ENCODE peak calls at places on chromosomes 2 and 18, in nine cellular contexts. One of them, this sample, is unnamed.
A peak's percentile ranks its signal among the peaks of the same experiment; 100 is the strongest.

GRCh38 chr2:2613279-2614199 is 282.5 kb upstream of the MYT1L start:
- DNase-seq in stomach: peak; percentile 79
- DNase-seq in transverse colon: peak; percentile 79
- DNase-seq in body of pancreas: peak; percentile 95
- DNase-seq in IMR-90: peak; percentile 62
- DNase-seq in heart left ventricle: peak; percentile 94
- DNase-seq in sigmoid colon: peak; percentile 96
- DNase-seq in upper lobe of left lung: peak; percentile 90
- DNase-seq in ovary: peak; percentile 88
- DNase-seq in this sample: peak; percentile 74

GRCh38 chr2:172856561-172856960 is 120.9 kb downstream of the RAPGEF4 start:
- DNase-seq in stomach: no peak
- DNase-seq in transverse colon: no peak
- DNase-seq in body of pancreas: no peak
- DNase-seq in IMR-90: no peak
- DNase-seq in heart left ventricle: no peak
- DNase-seq in sigmoid colon: no peak
- DNase-seq in upper lobe of left lung: no peak
- DNase-seq in ovary: no peak
- DNase-seq in this sample: no peak

GRCh38 chr18:58792086-58792485 is 72.6 kb upstream of the ZNF532 start:
- DNase-seq in stomach: peak; percentile 33
- DNase-seq in transverse colon: peak; percentile 31
- DNase-seq in body of pancreas: no peak
- DNase-seq in IMR-90: no peak
- DNase-seq in heart left ventricle: no peak
- DNase-seq in sigmoid colon: no peak
- DNase-seq in upper lobe of left lung: no peak
- DNase-seq in ovary: no peak
- DNase-seq in this sample: no peak

GRCh38 chr2:63614983-63615945 is 26.5 kb downstream of the MDH1 start:
- DNase-seq in stomach: no peak
- DNase-seq in transverse colon: no peak
- DNase-seq in body of pancreas: no peak
- DNase-seq in IMR-90: peak; percentile 55
- DNase-seq in heart left ventricle: no peak
- DNase-seq in sigmoid colon: no peak
- DNase-seq in upper lobe of left lung: no peak
- DNase-seq in ovary: no peak
- DNase-seq in this sample: no peak

GRCh38 chr2:98468621-98469236 is 24.1 kb downstream of the INPP4A start:
- DNase-seq in stomach: no peak
- DNase-seq in transverse colon: no peak
- DNase-seq in body of pancreas: no peak
- DNase-seq in IMR-90: peak; percentile 65
- DNase-seq in heart left ventricle: no peak
- DNase-seq in sigmoid colon: peak; percentile 46
- DNase-seq in upper lobe of left lung: no peak
- DNase-seq in ovary: no peak
- DNase-seq in this sample: no peak

GRCh38 chr2:46848446-46848845 is 67.2 kb downstream of the MCFD2 start:
- DNase-seq in stomach: no peak
- DNase-seq in transverse colon: no peak
- DNase-seq in body of pancreas: no peak
- DNase-seq in IMR-90: no peak
- DNase-seq in heart left ventricle: peak; percentile 53
- DNase-seq in sigmoid colon: peak; percentile 92
- DNase-seq in upper lobe of left lung: no peak
- DNase-seq in ovary: peak; percentile 45
- DNase-seq in this sample: peak; percentile 78

GRCh38 chr18:3540805-3541548 is 91.0 kb downstream of the TGIF1 start:
- DNase-seq in stomach: no peak
- DNase-seq in transverse colon: peak; percentile 24
- DNase-seq in body of pancreas: peak; percentile 23
- DNase-seq in IMR-90: no peak
- DNase-seq in heart left ventricle: no peak
- DNase-seq in sigmoid colon: no peak
- DNase-seq in upper lobe of left lung: no peak
- DNase-seq in ovary: no peak
- DNase-seq in this sample: no peak

GRCh38 chr2:130824492-130825061 is 12.1 kb upstream of the ARHGEF4 start:
- DNase-seq in stomach: no peak
- DNase-seq in transverse colon: no peak
- DNase-seq in body of pancreas: no peak
- DNase-seq in IMR-90: peak; percentile 99
- DNase-seq in heart left ventricle: no peak
- DNase-seq in sigmoid colon: no peak
- DNase-seq in upper lobe of left lung: no peak
- DNase-seq in ovary: no peak
- DNase-seq in this sample: no peak

GRCh38 chr2:115083216-115083615 is 640.8 kb downstream of the DPP10 start:
- DNase-seq in stomach: no peak
- DNase-seq in transverse colon: no peak
- DNase-seq in body of pancreas: no peak
- DNase-seq in IMR-90: no peak
- DNase-seq in heart left ventricle: no peak
- DNase-seq in sigmoid colon: no peak
- DNase-seq in upper lobe of left lung: no peak
- DNase-seq in ovary: no peak
- DNase-seq in this sample: no peak

GRCh38 chr18:41975287-41975683 is 20.3 kb downstream of the PIK3C3 start:
- DNase-seq in stomach: no peak
- DNase-seq in transverse colon: no peak
- DNase-seq in body of pancreas: no peak
- DNase-seq in IMR-90: no peak
- DNase-seq in heart left ventricle: no peak
- DNase-seq in sigmoid colon: no peak
- DNase-seq in upper lobe of left lung: no peak
- DNase-seq in ovary: no peak
- DNase-seq in this sample: no peak

GRCh38 chr2:122167561-122167960 is 412.1 kb downstream of the TSN start:
- DNase-seq in stomach: no peak
- DNase-seq in transverse colon: no peak
- DNase-seq in body of pancreas: no peak
- DNase-seq in IMR-90: no peak
- DNase-seq in heart left ventricle: no peak
- DNase-seq in sigmoid colon: no peak
- DNase-seq in upper lobe of left lung: no peak
- DNase-seq in ovary: no peak
- DNase-seq in this sample: no peak

GRCh38 chr2:654896-655295 is 22.3 kb downstream of the TMEM18 start:
- DNase-seq in stomach: no peak
- DNase-seq in transverse colon: no peak
- DNase-seq in body of pancreas: no peak
- DNase-seq in IMR-90: no peak
- DNase-seq in heart left ventricle: no peak
- DNase-seq in sigmoid colon: no peak
- DNase-seq in upper lobe of left lung: no peak
- DNase-seq in ovary: no peak
- DNase-seq in this sample: no peak

GRCh38 chr2:146964494-146964893 is 880.3 kb upstream of the ACVR2A start:
- DNase-seq in stomach: no peak
- DNase-seq in transverse colon: no peak
- DNase-seq in body of pancreas: no peak
- DNase-seq in IMR-90: no peak
- DNase-seq in heart left ventricle: no peak
- DNase-seq in sigmoid colon: no peak
- DNase-seq in upper lobe of left lung: no peak
- DNase-seq in ovary: no peak
- DNase-seq in this sample: no peak

GRCh38 chr2:112646791-112647720 is 1.3 kb downstream of the SLC20A1 start:
- DNase-seq in stomach: no peak
- DNase-seq in transverse colon: no peak
- DNase-seq in body of pancreas: no peak
- DNase-seq in IMR-90: no peak
- DNase-seq in heart left ventricle: no peak
- DNase-seq in sigmoid colon: peak; percentile 33
- DNase-seq in upper lobe of left lung: no peak
- DNase-seq in ovary: no peak
- DNase-seq in this sample: no peak

GRCh38 chr18:2979027-2979570 is 33.8 kb downstream of the LPIN2 start:
- DNase-seq in stomach: no peak
- DNase-seq in transverse colon: no peak
- DNase-seq in body of pancreas: peak; percentile 68
- DNase-seq in IMR-90: peak; percentile 88
- DNase-seq in heart left ventricle: no peak
- DNase-seq in sigmoid colon: no peak
- DNase-seq in upper lobe of left lung: no peak
- DNase-seq in ovary: no peak
- DNase-seq in this sample: no peak

GRCh38 chr2:17539596-17539992 is 902 bp upstream of the VSNL1 start:
- DNase-seq in stomach: no peak
- DNase-seq in transverse colon: peak; percentile 63
- DNase-seq in body of pancreas: peak; percentile 70
- DNase-seq in IMR-90: no peak
- DNase-seq in heart left ventricle: peak; percentile 35
- DNase-seq in sigmoid colon: peak; percentile 66
- DNase-seq in upper lobe of left lung: no peak
- DNase-seq in ovary: peak; percentile 12
- DNase-seq in this sample: peak; percentile 15

GRCh38 chr2:69241039-69241586 is 145.9 kb downstream of the GFPT1 start:
- DNase-seq in stomach: no peak
- DNase-seq in transverse colon: no peak
- DNase-seq in body of pancreas: no peak
- DNase-seq in IMR-90: no peak
- DNase-seq in heart left ventricle: no peak
- DNase-seq in sigmoid colon: no peak
- DNase-seq in upper lobe of left lung: no peak
- DNase-seq in ovary: no peak
- DNase-seq in this sample: no peak

DNA sequence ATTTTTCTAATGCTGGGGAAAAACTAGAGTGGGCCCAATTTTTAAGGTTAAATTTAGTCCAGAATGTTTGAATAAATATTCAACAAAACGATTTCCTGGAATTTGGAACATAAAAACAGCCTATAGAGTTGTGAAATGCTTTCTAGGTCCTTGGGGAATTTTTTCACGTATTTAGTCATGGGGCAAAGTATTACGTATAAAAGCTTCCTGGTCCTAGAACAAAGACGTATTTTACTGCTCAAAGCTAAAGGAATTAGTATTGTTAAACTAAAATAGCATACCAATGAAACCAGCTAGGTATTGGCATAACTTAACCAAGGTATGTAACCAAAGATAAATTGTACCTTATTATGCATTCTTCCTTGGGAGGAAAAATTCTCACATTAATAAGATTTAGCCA is 1.6 kb downstream of the SESTD1 start:
- DNase-seq in stomach: no peak
- DNase-seq in transverse colon: no peak
- DNase-seq in body of pancreas: no peak
- DNase-seq in IMR-90: peak; percentile 74
- DNase-seq in heart left ventricle: no peak
- DNase-seq in sigmoid colon: no peak
- DNase-seq in upper lobe of left lung: no peak
- DNase-seq in ovary: no peak
- DNase-seq in this sample: no peak
- H3K4me3 ChIP-seq in stomach: peak overlapping the region; percentile 83
- H3K4me3 ChIP-seq in transverse colon: peak overlapping the region; percentile 88
- H3K4me3 ChIP-seq in body of pancreas: no peak overlapping the region
- H3K4me3 ChIP-seq in IMR-90: peak overlapping the region; percentile 95
- H3K4me3 ChIP-seq in heart left ventricle: peak overlapping the region; percentile 77
- H3K4me3 ChIP-seq in sigmoid colon: peak overlapping the region; percentile 64
- H3K4me3 ChIP-seq in upper lobe of left lung: peak overlapping the region; percentile 57
- H3K4me3 ChIP-seq in ovary: peak overlapping the region; percentile 81
- H3K4me3 ChIP-seq in this sample: peak overlapping the region; percentile 56

DNA sequence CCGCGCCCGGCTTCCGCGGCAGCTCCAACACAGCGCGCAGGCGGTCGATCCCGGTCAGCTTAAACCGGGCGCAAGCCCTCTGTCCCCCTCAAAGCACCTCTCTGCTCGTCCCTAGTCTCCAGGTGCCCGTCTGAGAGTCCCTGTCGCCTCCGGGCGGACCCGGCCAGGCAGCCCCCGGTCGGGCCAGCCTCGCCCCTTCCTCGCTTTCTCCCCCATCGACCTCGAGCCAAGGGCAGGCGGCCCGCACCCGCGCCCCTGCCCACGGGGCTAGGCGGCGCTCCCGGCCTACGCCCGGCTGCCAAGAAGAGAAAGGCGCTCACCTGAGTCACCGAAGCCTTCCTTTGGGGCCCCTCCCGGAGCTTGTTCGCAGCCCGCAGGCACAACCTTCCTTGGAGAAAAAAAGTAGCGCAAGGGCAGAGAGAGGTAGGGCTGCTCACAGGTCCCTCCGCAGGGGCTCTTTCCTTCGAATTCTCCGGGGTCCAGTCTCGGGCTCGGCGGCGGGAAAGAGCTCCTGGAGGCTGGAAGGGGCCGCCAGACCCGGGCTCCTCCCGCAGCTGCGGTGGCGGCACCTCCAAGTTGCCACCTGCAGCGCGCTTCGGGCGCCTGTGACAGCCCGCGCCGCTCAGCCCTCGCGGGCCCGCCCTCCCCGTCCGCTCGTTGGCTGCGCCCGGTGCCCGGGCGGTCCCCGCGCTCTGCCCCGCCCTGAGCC is 86.4 kb upstream of the EPB41L3 start:
- DNase-seq in stomach: peak; percentile 50
- DNase-seq in transverse colon: peak; percentile 88
- DNase-seq in body of pancreas: peak; percentile 79
- DNase-seq in IMR-90: peak; percentile 41
- DNase-seq in heart left ventricle: peak; percentile 87
- DNase-seq in sigmoid colon: peak; percentile 85
- DNase-seq in upper lobe of left lung: peak; percentile 96
- DNase-seq in ovary: peak; percentile 64
- DNase-seq in this sample: peak; percentile 71
- TF ChIP-seq POLR2A in stomach: no peak
- TF ChIP-seq POLR2A in transverse colon: peak; percentile 84
- TF ChIP-seq POLR2A in body of pancreas: peak; percentile 26
- TF ChIP-seq POLR2A in IMR-90: no peak
- TF ChIP-seq POLR2A in heart left ventricle: peak; percentile 21
- TF ChIP-seq POLR2A in sigmoid colon: no peak
- TF ChIP-seq POLR2A in upper lobe of left lung: no peak
- TF ChIP-seq POLR2A in ovary: peak; percentile 59
- TF ChIP-seq POLR2A in this sample: no peak

DNA sequence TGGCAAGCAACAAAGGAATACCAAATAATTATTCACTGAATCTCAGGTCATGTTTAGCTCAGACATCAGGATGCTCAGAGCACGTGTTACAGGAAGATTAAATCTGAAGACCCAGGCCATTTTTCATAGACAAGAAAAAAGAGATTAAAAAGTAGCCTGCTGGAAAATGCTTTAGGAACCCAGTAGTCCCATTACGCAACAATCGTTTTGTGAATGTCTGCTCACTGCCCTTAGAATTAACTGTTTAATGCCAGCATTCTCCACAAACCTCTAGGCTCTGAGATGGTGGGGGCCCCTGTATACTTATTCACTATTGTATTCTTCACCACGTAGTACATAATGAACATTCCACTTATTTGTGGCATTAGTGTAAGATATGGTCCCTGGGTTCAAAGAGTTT is 154.6 kb upstream of the NYAP2 start:
- DNase-seq in stomach: no peak
- DNase-seq in transverse colon: no peak
- DNase-seq in body of pancreas: no peak
- DNase-seq in IMR-90: no peak
- DNase-seq in heart left ventricle: no peak
- DNase-seq in sigmoid colon: no peak
- DNase-seq in upper lobe of left lung: no peak
- DNase-seq in ovary: no peak
- DNase-seq in this sample: no peak
- H3K27me3 ChIP-seq in stomach: no peaks in the 10 kb centered on the region
- H3K27me3 ChIP-seq in transverse colon: no peaks in the 10 kb centered on the region
- H3K27me3 ChIP-seq in body of pancreas: no peaks in the 10 kb centered on the region
- H3K27me3 ChIP-seq in IMR-90: no peaks in the 10 kb centered on the region
- H3K27me3 ChIP-seq in heart left ventricle: no peaks in the 10 kb centered on the region
- H3K27me3 ChIP-seq in sigmoid colon: no peaks in the 10 kb centered on the region
- H3K27me3 ChIP-seq in upper lobe of left lung: no peaks in the 10 kb centered on the region
- H3K27me3 ChIP-seq in ovary: no peaks in the 10 kb centered on the region
- H3K27me3 ChIP-seq in this sample: no peaks in the 10 kb centered on the region

GRCh38 chr2:106694960-106695470 is 191.0 kb downstream of the ST6GAL2 start:
- DNase-seq in stomach: no peak
- DNase-seq in transverse colon: no peak
- DNase-seq in body of pancreas: no peak
- DNase-seq in IMR-90: no peak
- DNase-seq in heart left ventricle: no peak
- DNase-seq in sigmoid colon: no peak
- DNase-seq in upper lobe of left lung: no peak
- DNase-seq in ovary: no peak
- DNase-seq in this sample: no peak
- H3K4me3 ChIP-seq in stomach: no peak overlapping the region
- H3K4me3 ChIP-seq in transverse colon: no peak overlapping the region
- H3K4me3 ChIP-seq in body of pancreas: no peak overlapping the region
- H3K4me3 ChIP-seq in IMR-90: no peak overlapping the region
- H3K4me3 ChIP-seq in heart left ventricle: no peak overlapping the region
- H3K4me3 ChIP-seq in sigmoid colon: no peak overlapping the region
- H3K4me3 ChIP-seq in upper lobe of left lung: no peak overlapping the region
- H3K4me3 ChIP-seq in ovary: no peak overlapping the region
- H3K4me3 ChIP-seq in this sample: no peak overlapping the region